ENCODE peak calls at places on chromosomes 11 and 22, in ten cellular contexts. One of them, this sample, is unnamed.

GRCh38 chr11:73225001-73225686 is 7.1 kb downstream of the P2RY2 start:
- DNase-seq in astrocyte of the cerebellum: no peak
- DNase-seq in neural crest cell: no peak
- DNase-seq in cardiac muscle cell: no peak
- DNase-seq in osteoblast: no peak
- DNase-seq in HFFc6: no peak
- DNase-seq in K562: no peak
- DNase-seq in A549: no peak
- DNase-seq in body of pancreas: no peak
- DNase-seq in prostate gland: no peak
- DNase-seq in this sample: no peak

GRCh38 chr11:23473782-23474181 is 613.5 kb upstream of the CCDC179 start:
- DNase-seq in astrocyte of the cerebellum: no peak
- DNase-seq in neural crest cell: no peak
- DNase-seq in cardiac muscle cell: no peak
- DNase-seq in osteoblast: no peak
- DNase-seq in HFFc6: no peak
- DNase-seq in K562: no peak
- DNase-seq in A549: no peak
- DNase-seq in body of pancreas: no peak
- DNase-seq in prostate gland: no peak
- DNase-seq in this sample: no peak

GRCh38 chr11:111945198-111945597 is 8.1 kb downstream of the DIXDC1 start:
- DNase-seq in astrocyte of the cerebellum: no peak
- DNase-seq in neural crest cell: no peak
- DNase-seq in cardiac muscle cell: no peak
- DNase-seq in osteoblast: no peak
- DNase-seq in HFFc6: no peak
- DNase-seq in K562: no peak
- DNase-seq in A549: no peak
- DNase-seq in body of pancreas: no peak
- DNase-seq in prostate gland: no peak
- DNase-seq in this sample: no peak

GRCh38 chr11:111714522-111714921 is 51.7 kb downstream of the PPP2R1B start:
- DNase-seq in astrocyte of the cerebellum: no peak
- DNase-seq in neural crest cell: no peak
- DNase-seq in cardiac muscle cell: no peak
- DNase-seq in osteoblast: no peak
- DNase-seq in HFFc6: no peak
- DNase-seq in K562: no peak
- DNase-seq in A549: no peak
- DNase-seq in body of pancreas: no peak
- DNase-seq in prostate gland: no peak
- DNase-seq in this sample: no peak

GRCh38 chr11:120188831-120189455 is 21.9 kb upstream of the OAF start:
- DNase-seq in astrocyte of the cerebellum: no peak
- DNase-seq in neural crest cell: no peak
- DNase-seq in cardiac muscle cell: no peak
- DNase-seq in osteoblast: peak; percentile 57
- DNase-seq in HFFc6: no peak
- DNase-seq in K562: no peak
- DNase-seq in A549: no peak
- DNase-seq in body of pancreas: no peak
- DNase-seq in prostate gland: no peak
- DNase-seq in this sample: no peak

GRCh38 chr11:76787911-76788596 is 4.9 kb downstream of the TSKU start:
- DNase-seq in astrocyte of the cerebellum: no peak
- DNase-seq in neural crest cell: no peak
- DNase-seq in cardiac muscle cell: peak; percentile 60
- DNase-seq in osteoblast: peak; percentile 38
- DNase-seq in HFFc6: no peak
- DNase-seq in K562: peak; percentile 78
- DNase-seq in A549: no peak
- DNase-seq in body of pancreas: no peak
- DNase-seq in prostate gland: no peak
- DNase-seq in this sample: no peak

GRCh38 chr11:110000045-110000502 is 93.1 kb upstream of the ZC3H12C start:
- DNase-seq in astrocyte of the cerebellum: peak; percentile 88
- DNase-seq in neural crest cell: no peak
- DNase-seq in cardiac muscle cell: peak; percentile 86
- DNase-seq in osteoblast: peak; percentile 92
- DNase-seq in HFFc6: peak; percentile 88
- DNase-seq in K562: no peak
- DNase-seq in A549: peak; percentile 65
- DNase-seq in body of pancreas: no peak
- DNase-seq in prostate gland: no peak
- DNase-seq in this sample: no peak

GRCh38 chr11:18608373-18608772 is 8.8 kb downstream of the MISFA start:
- DNase-seq in astrocyte of the cerebellum: no peak
- DNase-seq in neural crest cell: no peak
- DNase-seq in cardiac muscle cell: peak; percentile 49
- DNase-seq in osteoblast: peak; percentile 22
- DNase-seq in HFFc6: no peak
- DNase-seq in K562: no peak
- DNase-seq in A549: no peak
- DNase-seq in body of pancreas: no peak
- DNase-seq in prostate gland: no peak
- DNase-seq in this sample: no peak

DNA sequence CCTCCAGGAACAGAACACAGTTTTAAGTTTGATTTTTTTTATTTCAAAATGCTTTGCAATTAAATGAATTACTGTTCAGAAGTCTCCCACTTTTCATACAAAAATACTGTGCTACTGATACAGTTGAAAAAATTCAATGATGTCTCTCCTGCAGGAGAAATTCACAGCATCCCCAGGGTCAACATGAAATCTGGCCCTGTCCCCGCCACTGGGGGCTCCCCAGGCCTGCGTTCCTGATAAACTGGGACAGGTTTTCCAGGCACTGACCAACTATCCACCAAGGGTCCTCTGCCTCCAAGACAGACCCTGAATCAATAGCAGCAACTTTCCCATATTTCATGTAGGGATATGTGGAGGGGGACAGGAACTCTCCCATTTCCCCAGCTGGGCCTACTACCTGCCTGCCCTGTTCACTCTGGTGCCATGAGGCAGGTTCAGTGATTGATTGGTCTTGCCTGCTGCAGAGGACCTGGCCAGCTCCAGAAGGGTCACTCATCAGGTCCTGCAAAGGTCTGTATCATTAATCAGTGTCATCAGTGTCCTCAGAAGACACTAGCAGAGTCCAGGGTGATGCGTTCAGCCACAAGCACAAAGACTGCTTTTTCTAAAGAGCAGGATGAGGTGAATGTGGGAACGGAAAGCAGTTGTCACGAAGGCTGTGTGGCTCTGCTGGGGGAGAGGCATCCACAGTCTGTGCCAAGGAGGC is 43.4 kb downstream of the PISD start:
- DNase-seq in astrocyte of the cerebellum: no peak
- DNase-seq in neural crest cell: no peak
- DNase-seq in cardiac muscle cell: no peak
- DNase-seq in osteoblast: peak; percentile 68
- DNase-seq in HFFc6: no peak
- DNase-seq in K562: no peak
- DNase-seq in A549: no peak
- DNase-seq in body of pancreas: no peak
- DNase-seq in prostate gland: no peak
- DNase-seq in this sample: no peak
- TF ChIP-seq CTCF in astrocyte of the cerebellum: no peak
- TF ChIP-seq CTCF in neural crest cell: no peak
- TF ChIP-seq CTCF in cardiac muscle cell: no peak
- TF ChIP-seq CTCF in osteoblast: no peak
- TF ChIP-seq CTCF in HFFc6: peak; percentile 17
- TF ChIP-seq CTCF in K562: peak; percentile 22
- TF ChIP-seq CTCF in A549: no peak
- TF ChIP-seq CTCF in body of pancreas: no peak
- TF ChIP-seq CTCF in prostate gland: no peak
- TF ChIP-seq CTCF in this sample: no peak

GRCh38 chr11:122023614-122024250 is 92.3 kb downstream of the BLID start:
- DNase-seq in astrocyte of the cerebellum: no peak
- DNase-seq in neural crest cell: no peak
- DNase-seq in cardiac muscle cell: peak; percentile 26
- DNase-seq in osteoblast: no peak
- DNase-seq in HFFc6: no peak
- DNase-seq in K562: no peak
- DNase-seq in A549: no peak
- DNase-seq in body of pancreas: no peak
- DNase-seq in prostate gland: no peak
- DNase-seq in this sample: no peak

GRCh38 chr11:122019908-122020694 is 95.9 kb downstream of the BLID start:
- DNase-seq in astrocyte of the cerebellum: no peak
- DNase-seq in neural crest cell: no peak
- DNase-seq in cardiac muscle cell: no peak
- DNase-seq in osteoblast: peak; percentile 9
- DNase-seq in HFFc6: no peak
- DNase-seq in K562: no peak
- DNase-seq in A549: no peak
- DNase-seq in body of pancreas: no peak
- DNase-seq in prostate gland: no peak
- DNase-seq in this sample: no peak

GRCh38 chr11:122022646-122023045 is 93.4 kb downstream of the BLID start:
- DNase-seq in astrocyte of the cerebellum: no peak
- DNase-seq in neural crest cell: no peak
- DNase-seq in cardiac muscle cell: no peak
- DNase-seq in osteoblast: no peak
- DNase-seq in HFFc6: no peak
- DNase-seq in K562: no peak
- DNase-seq in A549: no peak
- DNase-seq in body of pancreas: no peak
- DNase-seq in prostate gland: no peak
- DNase-seq in this sample: no peak

GRCh38 chr11:122024278-122024677 is 91.7 kb downstream of the BLID start:
- DNase-seq in astrocyte of the cerebellum: no peak
- DNase-seq in neural crest cell: no peak
- DNase-seq in cardiac muscle cell: no peak
- DNase-seq in osteoblast: no peak
- DNase-seq in HFFc6: no peak
- DNase-seq in K562: no peak
- DNase-seq in A549: no peak
- DNase-seq in body of pancreas: no peak
- DNase-seq in prostate gland: no peak
- DNase-seq in this sample: no peak

GRCh38 chr11:122020902-122021301 is 95.1 kb downstream of the BLID start:
- DNase-seq in astrocyte of the cerebellum: no peak
- DNase-seq in neural crest cell: no peak
- DNase-seq in cardiac muscle cell: peak; percentile 54
- DNase-seq in osteoblast: no peak
- DNase-seq in HFFc6: no peak
- DNase-seq in K562: no peak
- DNase-seq in A549: peak; percentile 4
- DNase-seq in body of pancreas: no peak
- DNase-seq in prostate gland: no peak
- DNase-seq in this sample: no peak
- TF ChIP-seq CTCF in astrocyte of the cerebellum: peak; percentile 59
- TF ChIP-seq CTCF in neural crest cell: peak; percentile 60
- TF ChIP-seq CTCF in cardiac muscle cell: peak; percentile 59
- TF ChIP-seq CTCF in osteoblast: peak; percentile 48
- TF ChIP-seq CTCF in HFFc6: peak; percentile 77
- TF ChIP-seq CTCF in K562: no peak
- TF ChIP-seq CTCF in A549: peak; percentile 36
- TF ChIP-seq CTCF in body of pancreas: peak; percentile 12
- TF ChIP-seq CTCF in prostate gland: no peak
- TF ChIP-seq CTCF in this sample: no peak

DNA sequence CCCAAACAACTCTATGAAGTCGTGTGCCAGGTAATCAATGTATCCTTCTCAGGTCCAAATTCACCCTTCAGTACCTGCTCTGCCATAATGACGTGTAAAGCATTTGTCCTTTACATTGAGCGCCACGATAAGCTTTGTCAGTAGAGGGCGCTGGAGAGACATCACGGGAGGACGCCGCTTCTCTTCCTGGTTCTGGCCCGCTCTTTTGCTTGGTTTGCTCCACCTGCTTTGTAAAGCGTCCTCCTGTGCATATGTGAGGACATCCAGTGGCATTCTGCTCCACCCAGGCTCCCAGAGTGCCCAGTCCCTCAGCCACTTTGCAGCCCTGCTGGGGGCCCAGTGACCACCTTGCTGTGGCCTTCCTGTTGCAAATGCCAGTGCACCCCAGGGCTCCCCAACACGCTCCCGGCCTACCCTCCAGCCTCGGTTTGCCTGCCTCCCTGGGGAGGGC is 61.1 kb downstream of the WT1 start:
- DNase-seq in astrocyte of the cerebellum: no peak
- DNase-seq in neural crest cell: peak; percentile 25
- DNase-seq in cardiac muscle cell: peak; percentile 67
- DNase-seq in osteoblast: peak; percentile 54
- DNase-seq in HFFc6: no peak
- DNase-seq in K562: peak; percentile 75
- DNase-seq in A549: peak; percentile 66
- DNase-seq in body of pancreas: peak; percentile 17
- DNase-seq in prostate gland: no peak
- DNase-seq in this sample: peak; percentile 71
- TF ChIP-seq CTCF in astrocyte of the cerebellum: peak; percentile 44
- TF ChIP-seq CTCF in neural crest cell: peak; percentile 64
- TF ChIP-seq CTCF in cardiac muscle cell: peak; percentile 71
- TF ChIP-seq CTCF in osteoblast: peak; percentile 39
- TF ChIP-seq CTCF in HFFc6: peak; percentile 74
- TF ChIP-seq CTCF in K562: peak; percentile 92
- TF ChIP-seq CTCF in A549: peak; percentile 49
- TF ChIP-seq CTCF in body of pancreas: no peak
- TF ChIP-seq CTCF in prostate gland: no peak
- TF ChIP-seq CTCF in this sample: peak; percentile 75

GRCh38 chr22:45162531-45162930 is 1.2 kb upstream of the NUP50 start:
- DNase-seq in astrocyte of the cerebellum: no peak
- DNase-seq in neural crest cell: no peak
- DNase-seq in cardiac muscle cell: no peak
- DNase-seq in osteoblast: no peak
- DNase-seq in HFFc6: no peak
- DNase-seq in K562: no peak
- DNase-seq in A549: no peak
- DNase-seq in body of pancreas: no peak
- DNase-seq in prostate gland: no peak
- DNase-seq in this sample: no peak

GRCh38 chr22:45163074-45163416 is 680 bp upstream of the NUP50 start:
- DNase-seq in astrocyte of the cerebellum: no peak
- DNase-seq in neural crest cell: no peak
- DNase-seq in cardiac muscle cell: peak; percentile 60
- DNase-seq in osteoblast: peak; percentile 81
- DNase-seq in HFFc6: peak; percentile 26
- DNase-seq in K562: peak; percentile 20
- DNase-seq in A549: peak; percentile 32
- DNase-seq in body of pancreas: peak; percentile 37
- DNase-seq in prostate gland: no peak
- DNase-seq in this sample: peak; percentile 41

GRCh38 chr22:45157907-45158306 is 5.8 kb upstream of the NUP50 start:
- DNase-seq in astrocyte of the cerebellum: no peak
- DNase-seq in neural crest cell: no peak
- DNase-seq in cardiac muscle cell: no peak
- DNase-seq in osteoblast: no peak
- DNase-seq in HFFc6: no peak
- DNase-seq in K562: no peak
- DNase-seq in A549: no peak
- DNase-seq in body of pancreas: no peak
- DNase-seq in prostate gland: no peak
- DNase-seq in this sample: no peak

GRCh38 chr22:45163417-45164216 is at the start of gene NUP50:
- DNase-seq in astrocyte of the cerebellum: peak; percentile 88
- DNase-seq in neural crest cell: peak; percentile 90
- DNase-seq in cardiac muscle cell: peak; percentile 98
- DNase-seq in osteoblast: peak; percentile 99
- DNase-seq in HFFc6: peak; percentile 95
- DNase-seq in K562: peak; percentile 96
- DNase-seq in A549: peak; percentile 94
- DNase-seq in body of pancreas: peak; percentile 96
- DNase-seq in prostate gland: peak; percentile 93
- DNase-seq in this sample: peak; percentile 96

GRCh38 chr22:45159652-45160462 is 3.9 kb upstream of the NUP50 start:
- DNase-seq in astrocyte of the cerebellum: no peak
- DNase-seq in neural crest cell: no peak
- DNase-seq in cardiac muscle cell: peak; percentile 68
- DNase-seq in osteoblast: no peak
- DNase-seq in HFFc6: no peak
- DNase-seq in K562: no peak
- DNase-seq in A549: peak; percentile 22
- DNase-seq in body of pancreas: peak; percentile 38
- DNase-seq in prostate gland: no peak
- DNase-seq in this sample: no peak
- TF ChIP-seq CTCF in astrocyte of the cerebellum: peak; percentile 13
- TF ChIP-seq CTCF in neural crest cell: peak; percentile 24
- TF ChIP-seq CTCF in cardiac muscle cell: no peak
- TF ChIP-seq CTCF in osteoblast: no peak
- TF ChIP-seq CTCF in HFFc6: peak; percentile 17
- TF ChIP-seq CTCF in K562: no peak
- TF ChIP-seq CTCF in A549: no peak
- TF ChIP-seq CTCF in body of pancreas: peak; percentile 32
- TF ChIP-seq CTCF in prostate gland: no peak
- TF ChIP-seq CTCF in this sample: no peak

This sample was measured in activated CD8-positive, alpha-beta T cell treated with anti-CD3 and anti-CD28 coated beads for 36 hours.